ENCODE peak calls at places on chromosomes 4 and X, in five cellular contexts. L is ascending aorta; W is CD4-positive, alpha-beta T cell; A is lower lobe of right lung; U is ovary. R is an unnamed sample.

GRCh38 chrX:23855569-23855968 is 52.2 kb downstream of the APOO start:
- DNase-seq in L (no peak), A (no peak), U (no peak), W (no peak), R (no peak)

GRCh38 chr4:148315049-148315448 is 127.2 kb downstream of the NR3C2 start:
- DNase-seq in U (no peak), W (no peak), L (no peak), A (no peak), R (no peak)

GRCh38 chrX:2710496-2710895 is 19.4 kb downstream of the CD99 start:
- DNase-seq in U (no peak), L (no peak), W (no peak), A (no peak), R (peak)

GRCh38 chr4:164357957-164358356 is 396.0 kb upstream of the SMIM31 start:
- DNase-seq in W (no peak), L (no peak), A (no peak), U (no peak), R (no peak)

GRCh38 chrX:72714471-72714916 is 388 bp upstream of the PHKA1 start:
- DNase-seq in A (peak), L (peak), W (no peak), U (peak), R (peak)

GRCh38 chr4:2322227-2322626 is 60.3 kb upstream of the MXD4 start:
- DNase-seq in W (no peak), U (no peak), A (no peak), L (no peak), R (no peak)

GRCh38 chr4:2591189-2591588 is 54.7 kb downstream of the FAM193A start:
- DNase-seq in W (no peak), L (no peak), U (peak), A (no peak), R (no peak)

GRCh38 chrX:108139303-108139702 is 47.7 kb downstream of the ATG4A start:
- DNase-seq in L (no peak), W (no peak), A (no peak), U (no peak), R (no peak)

GRCh38 chr4:111283066-111283677 is 660.3 kb upstream of the PITX2 start:
- DNase-seq in A (peak), L (no peak), W (peak), U (no peak), R (peak)

DNA sequence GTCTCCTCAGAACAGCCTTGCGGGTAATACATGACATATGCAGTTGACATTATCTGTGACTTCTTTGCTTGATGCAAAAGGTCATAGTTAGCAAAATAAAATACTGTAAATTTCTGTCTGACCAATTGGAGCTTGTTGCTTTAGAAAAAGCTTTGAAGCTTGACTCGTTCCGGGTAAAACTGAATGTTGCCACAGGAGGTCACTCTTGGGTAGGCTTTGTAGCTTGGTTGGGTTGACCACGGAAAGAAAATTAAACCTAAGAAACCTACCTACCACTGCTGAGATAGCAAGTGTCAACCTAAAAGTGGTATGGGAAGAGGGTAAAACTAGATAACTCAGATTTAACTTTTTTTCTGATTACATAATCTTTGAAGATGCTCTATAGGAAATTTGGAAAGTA is 23.2 kb downstream of the PRPS2 start:
- DNase-seq in A (no peak), U (no peak), L (no peak), W (peak), R (no peak)
- H3K27ac ChIP-seq in A (no peak), U (no peak), L (no peak), W (no peak), R (no peak)

GRCh38 chrX:40646489-40647306 is 663 bp downstream of the CXorf38 start:
- DNase-seq in L (no peak), A (peak), W (peak), U (peak), R (peak)

GRCh38 chrX:40653535-40653934 is 6.2 kb upstream of the CXorf38 start:
- DNase-seq in U (no peak), A (no peak), W (no peak), L (no peak), R (no peak)

GRCh38 chrX:40647307-40648197 is at the start of gene CXorf38:
- DNase-seq in L (peak), U (peak), W (peak), A (peak), R (peak)

GRCh38 chrX:40652664-40653063 is 5.3 kb upstream of the CXorf38 start:
- DNase-seq in A (no peak), U (no peak), W (no peak), L (no peak), R (no peak)

DNA sequence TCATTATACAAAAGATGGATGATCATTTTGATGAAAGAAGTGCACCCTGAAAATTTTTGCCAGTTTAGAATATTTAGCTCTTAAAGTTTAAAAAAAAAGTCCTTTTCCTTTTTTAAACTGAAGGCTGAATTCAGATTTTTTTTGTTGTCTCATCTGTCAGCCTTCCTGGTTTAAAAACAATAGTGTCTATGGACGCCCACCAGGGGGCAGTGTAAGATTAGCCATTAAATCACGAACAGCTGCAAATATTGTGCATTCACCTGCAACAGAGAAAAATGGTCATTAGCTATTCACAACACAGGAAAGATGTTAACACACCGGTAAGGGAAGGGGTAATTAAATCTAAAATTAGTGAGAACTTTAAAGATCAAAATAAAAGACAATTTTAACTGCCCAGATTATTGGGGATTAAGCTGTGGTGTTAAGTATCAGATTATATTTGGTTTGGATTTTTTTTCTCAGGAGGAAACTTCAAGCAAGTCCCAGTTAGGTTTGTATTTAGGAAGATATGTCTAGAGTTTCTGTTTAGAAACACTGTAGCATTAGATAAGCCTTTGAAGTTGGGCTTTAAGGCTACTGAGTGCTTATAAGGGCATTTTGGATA is 4.4 kb upstream of the CXorf38 start:
- DNase-seq in W (peak), U (peak), L (no peak), A (peak), R (peak)
- H3K27ac ChIP-seq in W (no peak), U (no peak), L (no peak), A (no peak), R (no peak)

GRCh38 chrX:14875624-14876023 is 2.4 kb downstream of the MOSPD2 start:
- DNase-seq in L (no peak), A (no peak), W (no peak), U (no peak), R (no peak)

GRCh38 chrX:14872355-14872754 is 514 bp downstream of the FANCB start:
- DNase-seq in U (no peak), W (no peak), A (no peak), L (no peak), R (no peak)

GRCh38 chrX:14871767-14872166 is 1.1 kb downstream of the FANCB start:
- DNase-seq in U (no peak), W (no peak), A (no peak), L (no peak), R (no peak)

GRCh38 chrX:14872851-14873675 is at the start of the genes FANCB and MOSPD2:
- DNase-seq in L (peak), U (peak), W (peak), A (peak), R (peak)

GRCh38 chrX:14873676-14874049 is 442 bp downstream of the MOSPD2 start:
- DNase-seq in W (no peak), U (no peak), A (no peak), L (no peak), R (no peak)
- H3K27ac ChIP-seq in W (peak), U (peak), A (peak), L (peak), R (peak)

DNA sequence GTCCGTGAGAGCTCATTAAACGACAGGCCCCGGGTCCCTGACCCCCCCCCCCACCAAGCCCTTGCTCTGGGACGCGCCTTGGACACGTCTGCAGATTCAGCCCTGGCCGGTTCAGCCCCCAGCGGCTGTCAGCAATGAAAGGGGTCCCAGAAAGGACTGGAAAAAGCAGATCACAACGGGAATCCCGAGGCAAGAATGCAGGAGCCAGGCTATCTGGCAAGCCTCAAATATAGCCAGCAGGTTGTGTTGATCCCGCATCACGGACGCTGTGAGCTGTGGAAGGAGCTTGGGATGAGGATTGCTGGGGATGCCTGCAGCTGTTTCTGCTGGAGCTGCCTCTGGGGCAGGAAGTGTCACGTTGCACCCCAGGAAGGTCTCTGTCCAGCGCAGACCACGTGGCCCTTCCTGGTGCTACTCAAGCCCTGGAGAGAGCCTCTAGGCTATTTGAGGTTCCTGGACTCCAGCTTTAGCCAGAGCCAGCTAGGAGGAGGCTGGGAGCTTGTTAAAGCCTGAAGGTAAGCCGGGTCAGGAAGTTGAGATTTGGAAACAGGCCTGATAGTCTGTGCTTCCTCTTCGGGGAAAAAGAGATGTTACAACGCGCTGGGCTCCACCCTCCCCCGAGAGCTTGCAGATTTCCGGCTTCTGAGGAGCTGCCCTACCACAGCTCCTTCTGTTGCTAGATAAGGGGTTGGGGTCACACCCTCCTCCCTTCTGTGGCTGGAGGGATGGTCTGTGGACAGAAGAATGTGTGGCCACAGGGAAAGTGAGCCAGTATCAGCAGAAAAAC is 19.3 kb upstream of the CSF2RA start:
- DNase-seq in A (peak), U (no peak), L (peak), W (peak), R (peak)
- H3K27ac ChIP-seq in A (peak), U (no peak), L (no peak), W (peak), R (peak)

GRCh38 chr4:146212781-146213180 is 1.6 kb upstream of the REELD1 start:
- DNase-seq in A (no peak), U (no peak), W (no peak), L (no peak), R (no peak)

GRCh38 chr4:146211440-146211839 is 2.9 kb upstream of the REELD1 start:
- DNase-seq in U (no peak), W (no peak), L (no peak), A (no peak), R (no peak)

GRCh38 chr4:146214238-146214637 is at the start of gene REELD1:
- DNase-seq in W (no peak), U (no peak), A (no peak), L (no peak), R (no peak)

GRCh38 chr4:146207410-146207809 is 6.9 kb upstream of the REELD1 start:
- DNase-seq in A (no peak), W (no peak), L (no peak), U (no peak), R (no peak)

DNA sequence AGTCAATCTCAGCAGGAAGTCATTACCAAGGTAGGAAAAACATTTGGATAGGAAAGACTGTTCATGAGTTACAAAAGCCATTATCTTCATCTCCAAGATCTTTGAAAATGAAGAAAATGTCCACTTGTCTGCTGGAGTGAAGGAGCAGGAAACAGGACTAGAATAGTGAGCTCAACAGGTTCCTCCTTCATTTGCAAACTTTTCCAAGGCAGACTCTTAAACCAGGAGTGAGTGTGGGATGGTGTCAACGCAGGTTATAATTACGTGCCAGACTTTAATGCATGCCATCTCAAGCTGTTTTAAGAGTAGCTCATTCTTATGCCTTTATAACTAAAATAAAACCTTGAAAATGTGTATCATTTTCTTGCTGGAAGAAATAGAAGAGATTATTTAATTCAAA is 3.4 kb upstream of the REELD1 start:
- DNase-seq in L (no peak), A (no peak), W (no peak), U (no peak), R (no peak)
- H3K27ac ChIP-seq in L (no peak), A (no peak), W (no peak), U (no peak), R (no peak)

R was measured in sigmoid colon.